ENCODE peak calls at places on chromosome 3, in four cellular contexts. X is HCT116, N is K562, I is HepG2. V is an unnamed sample.

GRCh38 chr3:193883551-193883950 is 252.4 kb upstream of the HES1 start:
- DNase-seq in X (no peak), N (no peak), I (no peak), V (no peak)

GRCh38 chr3:13380991-13381390 is 39.1 kb downstream of the NUP210 start:
- DNase-seq in X (no peak), I (no peak), N (no peak), V (no peak)

GRCh38 chr3:33071946-33072345 is 25.0 kb downstream of the GLB1 start:
- DNase-seq in X (no peak), N (no peak), I (no peak), V (peak)

GRCh38 chr3:171838218-171838720 is 4.9 kb upstream of the TMEM212 start:
- DNase-seq in X (no peak), I (peak), N (no peak), V (no peak)

GRCh38 chr3:71723452-71724170 is 1.6 kb downstream of the EIF4E3 start:
- DNase-seq in N (no peak), X (no peak), I (no peak), V (no peak)

GRCh38 chr3:102235679-102236078 is 199.1 kb upstream of the ZPLD1 start:
- DNase-seq in X (no peak), N (no peak), I (peak), V (no peak)

GRCh38 chr3:18127181-18127863 is 297.8 kb downstream of the SATB1 start:
- DNase-seq in X (no peak), I (no peak), N (no peak), V (peak)

GRCh38 chr3:76352069-76352847 is 566.9 kb upstream of the ZNF717 start:
- DNase-seq in I (no peak), X (no peak), N (no peak), V (no peak)

GRCh38 chr3:141486416-141486734 is 452 bp upstream of the RASA2 start:
- DNase-seq in I (peak), N (no peak), X (no peak), V (no peak)

GRCh38 chr3:13827256-13827655 is 52.6 kb downstream of the WNT7A start:
- DNase-seq in I (no peak), N (no peak), X (no peak), V (no peak)

GRCh38 chr3:112351823-112352222 is 18.9 kb downstream of the CD200 start:
- DNase-seq in I (no peak), N (no peak), X (no peak), V (no peak)

GRCh38 chr3:50268703-50269451 is at the start of gene SEMA3B:
- DNase-seq in N (no peak), X (no peak), I (peak), V (no peak)

GRCh38 chr3:172294238-172294806 is 153.9 kb downstream of the GHSR start:
- DNase-seq in I (no peak), X (no peak), N (no peak), V (no peak)

GRCh38 chr3:39025222-39025970 is 26.3 kb downstream of the SCN11A start:
- DNase-seq in N (no peak), X (no peak), I (no peak), V (peak)

GRCh38 chr3:141387446-141388030 is 19.2 kb downstream of the ZBTB38 start:
- DNase-seq in X (no peak), I (no peak), N (no peak), V (no peak)

GRCh38 chr3:101171797-101172196 is 148.6 kb downstream of the IMPG2 start:
- DNase-seq in I (no peak), X (no peak), N (no peak), V (no peak)

GRCh38 chr3:181561605-181562031 is 150.1 kb upstream of the SOX2 start:
- DNase-seq in X (no peak), N (no peak), I (no peak), V (no peak)

GRCh38 chr3:13080026-13080425 is 6.8 kb upstream of the IQSEC1 start:
- DNase-seq in N (no peak), X (no peak), I (no peak), V (no peak)

GRCh38 chr3:171954644-171955365 is 84.6 kb upstream of the FNDC3B start:
- DNase-seq in X (no peak), N (no peak), I (peak), V (no peak)

GRCh38 chr3:170980399-170980798 is 46.1 kb downstream of the SLC2A2 start:
- DNase-seq in I (no peak), N (no peak), X (no peak), V (no peak)

GRCh38 chr3:27319847-27320526 is 49.2 kb downstream of the NEK10 start:
- DNase-seq in I (no peak), X (no peak), N (no peak), V (peak)

GRCh38 chr3:172221550-172221949 is 182.2 kb downstream of the FNDC3B start:
- DNase-seq in X (no peak), I (no peak), N (no peak), V (no peak)

GRCh38 chr3:136161516-136161915 is 34.6 kb downstream of the MSL2 start:
- DNase-seq in X (no peak), N (no peak), I (no peak), V (no peak)

GRCh38 chr3:44114142-44114541 is 127.5 kb upstream of the TOPAZ1 start:
- DNase-seq in I (peak), X (peak), N (peak), V (peak)

GRCh38 chr3:170429050-170429449 is 10.4 kb downstream of the CLDN11 start:
- DNase-seq in I (peak), X (peak), N (no peak), V (no peak)

GRCh38 chr3:195549931-195550519 is 6.9 kb upstream of the PPP1R2 start:
- DNase-seq in I (peak), X (no peak), N (no peak), V (no peak)

GRCh38 chr3:107848516-107848915 is 242.3 kb downstream of the CD47 start:
- DNase-seq in I (no peak), N (no peak), X (no peak), V (no peak)

GRCh38 chr3:18423401-18424212 is 1.5 kb downstream of the SATB1 start:
- DNase-seq in I (no peak), X (peak), N (peak), V (no peak)

GRCh38 chr3:142796823-142797222 is 73.0 kb downstream of the TRPC1 start:
- DNase-seq in X (no peak), N (no peak), I (no peak), V (no peak)

GRCh38 chr3:142802891-142803290 is 79.1 kb downstream of the TRPC1 start:
- DNase-seq in X (no peak), N (no peak), I (no peak), V (no peak)

DNA sequence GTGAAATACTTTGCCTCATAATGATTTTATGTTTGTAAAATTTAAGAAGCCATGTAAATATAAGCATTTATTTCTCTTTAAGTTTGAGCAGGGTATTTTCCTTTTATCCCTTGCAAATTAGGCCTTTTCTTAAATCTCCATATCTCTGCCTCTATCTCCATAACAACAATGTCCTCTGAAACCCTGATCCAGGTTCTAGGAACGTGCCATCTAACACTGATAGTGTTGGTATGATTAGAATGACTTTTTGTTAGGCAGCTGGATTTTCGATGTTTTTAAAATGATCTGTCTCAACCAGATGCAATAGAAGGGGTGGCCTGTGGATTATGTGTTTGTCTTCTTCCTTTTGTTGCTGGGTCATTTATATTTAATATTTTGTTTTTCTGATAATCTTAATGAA is 77.9 kb downstream of the TRPC1 start:
- DNase-seq in N (no peak), I (no peak), X (no peak), V (no peak)
- TF ChIP-seq JUND in N (no peak), I (no peak), X (no peak), V (no peak)

GRCh38 chr3:52015431-52016256 is 19.9 kb upstream of the RPL29 start:
- DNase-seq in N (no peak), X (no peak), I (no peak), V (no peak)
- TF ChIP-seq JUND in N (no peak), X (no peak), I (no peak), V (no peak)

GRCh38 chr3:187870360-187871203 is 125.3 kb upstream of the BCL6 start:
- DNase-seq in N (no peak), I (no peak), X (no peak), V (no peak)
- TF ChIP-seq JUND in N (no peak), I (no peak), X (no peak), V (no peak)

DNA sequence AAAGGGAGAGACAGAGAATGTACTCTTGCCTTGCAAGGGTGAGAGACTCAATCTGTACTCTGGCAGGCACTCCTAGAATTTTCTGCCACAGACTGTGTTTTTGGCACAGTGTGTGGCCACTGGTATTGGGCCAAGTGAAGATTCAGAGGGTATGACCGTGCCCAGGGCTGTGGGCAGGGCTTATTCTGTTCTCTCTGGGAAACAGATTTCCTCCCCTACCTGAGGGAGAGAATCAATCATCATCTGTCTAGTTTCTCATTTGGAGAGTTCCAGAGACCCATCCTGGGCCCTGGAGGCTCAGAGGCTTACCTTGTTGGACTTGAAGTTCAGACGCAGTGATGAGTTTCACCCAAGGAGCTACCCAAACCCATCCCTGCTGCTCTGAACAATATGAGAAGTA is 28.2 kb downstream of the CSTA start:
- DNase-seq in N (no peak), X (no peak), I (no peak), V (no peak)
- TF ChIP-seq JUND in N (no peak), X (no peak), I (no peak), V (no peak)

GRCh38 chr3:127337911-127338531 is 50.2 kb upstream of the PRR20G start:
- DNase-seq in X (no peak), I (no peak), N (no peak), V (no peak)
- TF ChIP-seq JUND in X (no peak), I (no peak), N (no peak), V (no peak)

GRCh38 chr3:134369861-134370596 is 4.2 kb downstream of the AMOTL2 start:
- DNase-seq in I (no peak), X (no peak), N (no peak), V (no peak)
- TF ChIP-seq JUND in I (no peak), X (no peak), N (no peak), V (no peak)

DNA sequence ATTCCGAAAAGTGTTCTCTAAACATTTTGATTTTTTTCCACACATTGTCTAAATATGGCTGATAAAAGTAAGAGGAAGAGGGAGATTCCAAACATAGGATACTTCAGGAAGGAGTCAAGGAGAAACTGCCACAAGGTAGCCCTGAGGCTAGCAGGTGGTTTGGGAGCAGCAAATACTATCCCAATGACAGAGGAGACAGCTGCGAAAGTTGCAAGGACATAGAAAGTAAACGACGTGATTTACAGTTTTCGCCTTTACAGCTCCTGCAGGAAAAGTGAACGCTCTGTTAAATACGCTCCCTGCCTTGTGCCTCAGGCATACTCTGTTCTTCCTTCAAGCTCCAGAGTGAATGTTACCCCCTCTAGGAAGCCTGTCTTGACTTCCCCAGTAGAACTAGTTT is 3.7 kb upstream of the FETUB start:
- DNase-seq in N (no peak), I (no peak), X (no peak), V (no peak)
- TF ChIP-seq JUND in N (no peak), I (no peak), X (no peak), V (no peak)

DNA sequence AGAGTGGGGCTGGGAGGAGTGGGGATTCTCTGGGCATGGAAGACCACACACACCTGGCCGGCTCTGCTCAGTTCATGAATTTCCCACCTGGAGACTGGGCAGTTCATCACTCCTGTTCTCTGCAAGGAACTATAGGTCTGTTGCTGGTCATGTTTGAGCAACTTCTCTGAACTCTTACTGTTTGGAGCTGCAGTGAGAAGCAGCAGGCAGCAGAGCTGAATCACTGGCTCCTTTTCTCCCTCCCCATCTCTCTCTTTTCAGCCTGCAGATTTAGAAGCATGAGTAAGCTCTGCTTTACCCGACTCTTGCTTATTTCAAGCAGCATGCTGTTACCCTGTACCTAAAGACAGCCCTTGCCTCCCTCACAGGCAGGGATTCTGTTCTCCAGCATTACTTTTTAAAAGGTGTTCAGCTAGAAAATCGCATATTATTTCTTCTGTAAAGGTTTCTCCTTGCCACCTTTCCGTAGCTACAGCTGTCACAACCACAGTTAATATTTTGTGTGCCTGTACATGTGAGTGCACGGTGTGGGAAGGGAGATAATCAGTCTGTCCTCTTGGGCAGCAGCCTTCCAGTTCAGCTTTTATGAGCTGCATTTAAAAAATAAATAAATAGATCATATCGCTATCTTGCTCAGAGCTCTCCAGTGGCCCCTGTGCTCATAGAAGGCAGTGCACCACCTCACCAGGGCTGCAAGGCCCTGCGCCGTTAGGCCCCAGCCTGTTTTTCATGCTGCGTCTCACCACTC is 131.6 kb downstream of the CHCHD6 start:
- DNase-seq in X (no peak), I (no peak), N (peak), V (no peak)
- TF ChIP-seq JUND in X (no peak), I (no peak), N (no peak), V (no peak)

V was measured in T47D.